ENCODE peak calls at places on chromosome 14, in ten cellular contexts. B is CD4-positive, CD25-positive, alpha-beta regulatory T cell; K is NCI-H1417; X is IMR-90; V is ovary; N is Karpas-422; A is Caco-2; J is Kasumi-1; W is heart left ventricle; E is AG04450. T is an unnamed sample.

GRCh38 chr14:93742761-93743160 is 45.5 kb downstream of the PRIMA1 start:
- DNase-seq in B (no peak), K (no peak), X (no peak), V (peak; percentile 35), N (no peak), A (no peak), J (no peak), W (peak; percentile 46), E (no peak), T (no peak)

GRCh38 chr14:28294834-28295440 is 471.6 kb upstream of the FOXG1 start:
- DNase-seq in B (no peak), K (peak; percentile 53), X (no peak), V (no peak), N (peak; percentile 62), A (peak; percentile 17), J (peak; percentile 93), W (no peak), E (no peak), T (no peak)

GRCh38 chr14:102964152-102964730 is 41.8 kb downstream of the AMN start:
- DNase-seq in B (no peak), K (no peak), X (no peak), V (no peak), N (no peak), A (no peak), J (no peak), W (no peak), E (no peak), T (no peak)

GRCh38 chr14:30243157-30243556 is 315.5 kb upstream of the PRKD1 start:
- DNase-seq in B (no peak), K (no peak), X (no peak), V (no peak), N (no peak), A (no peak), J (no peak), W (no peak), E (no peak), T (no peak)

GRCh38 chr14:96095581-96096476 is 56.7 kb downstream of the C14orf132 start:
- DNase-seq in B (no peak), K (no peak), X (peak; percentile 92), V (no peak), N (peak; percentile 44), A (peak; percentile 59), J (no peak), W (no peak), E (peak; percentile 91), T (no peak)

GRCh38 chr14:50039734-50040400 is 76.5 kb downstream of the VCPKMT start:
- DNase-seq in B (no peak), K (no peak), X (no peak), V (no peak), N (no peak), A (peak; percentile 42), J (peak; percentile 85), W (no peak), E (no peak), T (no peak)

GRCh38 chr14:55071051-55071450 is 19.6 kb downstream of the MAPK1IP1L start:
- DNase-seq in B (no peak), K (no peak), X (peak; percentile 50), V (no peak), N (no peak), A (no peak), J (no peak), W (no peak), E (no peak), T (no peak)

GRCh38 chr14:77022219-77022852 is 6.2 kb downstream of the IRF2BPL start:
- DNase-seq in B (no peak), K (peak; percentile 76), X (no peak), V (no peak), N (no peak), A (no peak), J (no peak), W (no peak), E (no peak), T (no peak)

GRCh38 chr14:77315115-77315944 is 5.4 kb downstream of the POMT2 start:
- DNase-seq in B (no peak), K (no peak), X (no peak), V (no peak), N (no peak), A (no peak), J (no peak), W (no peak), E (no peak), T (no peak)

GRCh38 chr14:29643415-29644206 is 284.0 kb downstream of the PRKD1 start:
- DNase-seq in B (no peak), K (no peak), X (peak; percentile 60), V (no peak), N (no peak), A (no peak), J (no peak), W (no peak), E (no peak), T (no peak)

GRCh38 chr14:52318829-52319604 is 4.9 kb downstream of the PTGER2 start:
- DNase-seq in B (no peak), K (no peak), X (peak; percentile 29), V (no peak), N (no peak), A (no peak), J (no peak), W (no peak), E (no peak), T (no peak)

GRCh38 chr14:39140170-39140569 is 26.0 kb downstream of the GEMIN2 start:
- DNase-seq in B (no peak), K (no peak), X (no peak), V (no peak), N (no peak), A (no peak), J (no peak), W (no peak), E (no peak), T (no peak)

GRCh38 chr14:68210729-68211299 is 391.2 kb downstream of the RAD51B start:
- DNase-seq in B (peak; percentile 44), K (peak; percentile 13), X (peak; percentile 99), V (no peak), N (no peak), A (no peak), J (peak; percentile 23), W (no peak), E (peak; percentile 92), T (peak; percentile 74)

GRCh38 chr14:34060747-34061050 is 109.8 kb upstream of the EGLN3 start:
- DNase-seq in B (no peak), K (no peak), X (no peak), V (no peak), N (no peak), A (no peak), J (no peak), W (no peak), E (no peak), T (no peak)

GRCh38 chr14:22657861-22658260 is 13.7 kb upstream of the OR6J1 start:
- DNase-seq in B (no peak), K (no peak), X (peak; percentile 49), V (no peak), N (peak; percentile 66), A (peak; percentile 34), J (peak; percentile 20), W (no peak), E (no peak), T (no peak)

GRCh38 chr14:65156568-65157366 is 54.5 kb upstream of the MAX start:
- DNase-seq in B (no peak), K (no peak), X (peak; percentile 78), V (peak; percentile 45), N (peak; percentile 53), A (no peak), J (no peak), W (peak; percentile 25), E (peak; percentile 34), T (peak; percentile 39)

GRCh38 chr14:95953111-95953724 is 76.6 kb downstream of the TUNAR start:
- DNase-seq in B (no peak), K (no peak), X (no peak), V (no peak), N (peak; percentile 63), A (peak; percentile 28), J (peak; percentile 1), W (no peak), E (no peak), T (no peak)

T was measured in HS-27A.